ENCODE peak calls at places on chromosome 5, in six cellular contexts. T is osteocyte; Y is hippocampal formation; H is T-helper 1 cell; X is GM19239; B is stimulated activated CD8-positive, alpha-beta memory T cell treated with anti-CD3 and anti-CD28 coated beads, Interleukin-15, amount 100 ng/mL, for 24 hours. W is an unnamed sample.

GRCh38 chr5:154830596-154830995 is 19.8 kb downstream of the FAXDC2 start:
- DNase-seq in X (no peak), H (no peak), T (no peak), Y (no peak), B (no peak), W (no peak)

GRCh38 chr5:150184990-150185952 is 4.6 kb upstream of the SLC6A7 start:
- DNase-seq in Y (no peak), X (no peak), B (no peak), T (no peak), H (no peak), W (no peak)

GRCh38 chr5:52674815-52675545 is 112.7 kb upstream of the ITGA1 start:
- DNase-seq in T (no peak), H (no peak), Y (no peak), X (no peak), B (no peak), W (no peak)

GRCh38 chr5:132073231-132074013 is at the start of gene CSF2:
- DNase-seq in Y (no peak), T (no peak), B (no peak), X (no peak), H (no peak), W (no peak)

GRCh38 chr5:159507661-159508060 is 177.4 kb upstream of the IL12B start:
- DNase-seq in Y (no peak), X (no peak), H (no peak), T (no peak), B (no peak), W (no peak)

GRCh38 chr5:43711496-43711895 is 108.5 kb downstream of the NNT start:
- DNase-seq in B (no peak), H (no peak), T (no peak), Y (no peak), X (no peak), W (no peak)

GRCh38 chr5:157280927-157281326 is 15.0 kb downstream of the CYFIP2 start:
- DNase-seq in X (no peak), T (no peak), B (no peak), H (no peak), Y (no peak), W (no peak)

GRCh38 chr5:140113180-140113698 is 670 bp upstream of the PURA start:
- DNase-seq in T (no peak), Y (no peak), X (no peak), H (peak), B (no peak), W (no peak)

GRCh38 chr5:108924457-108924961 is 176.8 kb downstream of the FER start:
- DNase-seq in T (no peak), H (no peak), X (no peak), B (no peak), Y (no peak), W (no peak)

GRCh38 chr5:181221792-181222629 is 1.1 kb upstream of the TRIM41 start:
- DNase-seq in X (no peak), T (peak), B (peak), Y (no peak), H (peak), W (no peak)

GRCh38 chr5:137069358-137069757 is 429.8 kb downstream of the SPOCK1 start:
- DNase-seq in X (no peak), Y (no peak), H (no peak), T (peak), B (no peak), W (peak)

GRCh38 chr5:139104577-139105271 is 93.4 kb downstream of the SIL1 start:
- DNase-seq in Y (peak), T (no peak), B (no peak), X (no peak), H (no peak), W (no peak)

GRCh38 chr5:162657076-162657475 is 589.5 kb downstream of the GABRG2 start:
- DNase-seq in Y (no peak), H (no peak), B (no peak), T (no peak), X (no peak), W (no peak)

GRCh38 chr5:38455797-38456330 is 100.6 kb downstream of the LIFR start:
- DNase-seq in T (no peak), B (no peak), H (no peak), X (peak), Y (no peak), W (no peak)

GRCh38 chr5:56512314-56512996 is 279.3 kb upstream of the ANKRD55 start:
- DNase-seq in H (no peak), B (no peak), T (no peak), X (no peak), Y (no peak), W (no peak)

GRCh38 chr5:88060194-88060593 is 208.5 kb downstream of the TMEM161B start:
- DNase-seq in X (no peak), H (no peak), Y (no peak), B (no peak), T (no peak), W (no peak)

GRCh38 chr5:27733242-27733641 is 694.9 kb upstream of the CDH9 start:
- DNase-seq in H (no peak), X (no peak), T (no peak), Y (no peak), B (no peak), W (no peak)

GRCh38 chr5:149611327-149611726 is 30.0 kb downstream of the ARHGEF37 start:
- DNase-seq in H (no peak), B (no peak), X (no peak), Y (no peak), T (no peak), W (no peak)

GRCh38 chr5:157450024-157450423 is 10.0 kb upstream of the NIPAL4 start:
- DNase-seq in X (no peak), H (no peak), Y (no peak), T (no peak), B (no peak), W (no peak)

GRCh38 chr5:141934099-141934844 is 10.6 kb downstream of the DELE1 start:
- DNase-seq in Y (no peak), X (no peak), B (no peak), T (no peak), H (no peak), W (no peak)

GRCh38 chr5:14399054-14399657 is 182.4 kb upstream of the OTULINL start:
- DNase-seq in B (no peak), Y (no peak), T (no peak), H (no peak), X (no peak), W (no peak)

GRCh38 chr5:93620487-93621339 is 37.7 kb downstream of the NR2F1 start:
- DNase-seq in Y (peak), X (peak), B (no peak), H (peak), T (peak), W (peak)

GRCh38 chr5:67404261-67405100 is 207.9 kb upstream of the CD180 start:
- DNase-seq in X (no peak), B (no peak), T (no peak), H (no peak), Y (no peak), W (no peak)

GRCh38 chr5:101424530-101425175 is 521.6 kb upstream of the ST8SIA4 start:
- DNase-seq in B (no peak), Y (no peak), H (no peak), X (no peak), T (no peak), W (no peak)

GRCh38 chr5:122501087-122501435 is 189.0 kb downstream of the SNCAIP start:
- DNase-seq in T (no peak), B (no peak), X (no peak), Y (no peak), H (no peak), W (no peak)

GRCh38 chr5:134851307-134851923 is 5.6 kb downstream of the C5orf24 start:
- DNase-seq in T (no peak), X (no peak), B (no peak), H (no peak), Y (no peak), W (no peak)

GRCh38 chr5:141870871-141871270 is 7.3 kb downstream of the PCDH1 start:
- DNase-seq in T (no peak), X (no peak), B (no peak), H (no peak), Y (no peak), W (no peak)

GRCh38 chr5:9610969-9611368 is 19.2 kb downstream of the TAS2R1 start:
- DNase-seq in B (no peak), X (no peak), Y (no peak), T (no peak), H (no peak), W (no peak)

GRCh38 chr5:112186401-112186990 is 232.6 kb downstream of the EPB41L4A start:
- DNase-seq in X (no peak), B (no peak), H (no peak), Y (peak), T (no peak), W (no peak)

GRCh38 chr5:161078793-161079192 is 226.8 kb upstream of the ATP10B start:
- DNase-seq in B (no peak), T (no peak), Y (no peak), X (no peak), H (no peak), W (no peak)

GRCh38 chr5:122300374-122300773 is 11.7 kb upstream of the SNCAIP start:
- DNase-seq in X (no peak), T (no peak), H (no peak), B (no peak), Y (no peak), W (no peak)

GRCh38 chr5:1801061-1801953 is at the start of gene NDUFS6:
- DNase-seq in T (no peak), B (peak), Y (peak), H (peak), X (peak), W (peak)

GRCh38 chr5:150675044-150675443 is 14.0 kb downstream of the MYOZ3 start:
- DNase-seq in T (no peak), B (no peak), Y (no peak), H (no peak), X (no peak), W (no peak)

GRCh38 chr5:179914032-179914755 is 6.5 kb upstream of the TBC1D9B start:
- DNase-seq in X (no peak), Y (no peak), H (no peak), B (no peak), T (no peak), W (no peak)

GRCh38 chr5:90553711-90554110 is 4.9 kb upstream of the ADGRV1 start:
- DNase-seq in X (no peak), H (no peak), Y (no peak), B (no peak), T (no peak), W (no peak)

GRCh38 chr5:82593481-82593880 is 315.3 kb upstream of the RPS23 start:
- DNase-seq in T (no peak), H (no peak), X (no peak), B (no peak), Y (no peak), W (no peak)

GRCh38 chr5:23820764-23821471 is 313.5 kb downstream of the PRDM9 start:
- DNase-seq in B (no peak), X (no peak), T (no peak), Y (no peak), H (no peak), W (no peak)